ENCODE peak calls at places on chromosomes 16 and 17, in nine cellular contexts. M is posterior cingulate gyrus; S is activated CD4-positive, alpha-beta T cell treated with anti-CD3 and anti-CD28 coated beads, Interleukin-2, amount 50 U/mL, for 4 hours; P is stimulated activated CD8-positive, alpha-beta memory T cell treated with anti-CD3 and anti-CD28 coated beads, Interleukin-15, amount 100 ng/mL, for 1 hour; N is stromal cell of bone marrow; U is NCI-H2171 treated with DMSO at 0.1 percent for 48 hours; R is activated T-helper 9 cell treated with anti-CD3 and anti-CD28 coated beads, Interleukin-2, amount 50 U/mL, for 16 hours; Z is hepatocyte; F is stimulated activated CD4-positive, alpha-beta T cell treated with anti-CD3 and anti-CD28 coated beads, Interleukin-4, amount 100 ng/mL, for 24 hours. D is an unnamed sample.

GRCh38 chr17:73841431-73842060 is 197.3 kb upstream of the SDK2 start:
- DNase-seq in M (peak), S (no peak), P (no peak), N (no peak), U (peak), R (no peak), Z (peak), F (no peak), D (no peak)

GRCh38 chr16:57016301-57016700 is 26.9 kb downstream of the NLRC5 start:
- DNase-seq in M (no peak), S (peak), P (no peak), N (no peak), U (no peak), R (no peak), Z (no peak), F (no peak), D (no peak)

GRCh38 chr17:82826956-82827355 is 12.9 kb downstream of the ZNF750 start:
- DNase-seq in M (no peak), S (no peak), P (no peak), N (no peak), U (no peak), R (no peak), Z (no peak), F (no peak), D (no peak)

GRCh38 chr17:64236827-64237403 is 26.1 kb downstream of the TEX2 start:
- DNase-seq in M (no peak), S (no peak), P (no peak), N (no peak), U (no peak), R (no peak), Z (no peak), F (no peak), D (no peak)

GRCh38 chr17:16933317-16934132 is 38.4 kb downstream of the TNFRSF13B start:
- DNase-seq in M (no peak), S (no peak), P (no peak), N (no peak), U (no peak), R (no peak), Z (no peak), F (no peak), D (no peak)

GRCh38 chr17:45575126-45575885 is 84.8 kb upstream of the PLEKHM1 start:
- DNase-seq in M (no peak), S (no peak), P (no peak), N (no peak), U (no peak), R (no peak), Z (no peak), F (no peak), D (no peak)

GRCh38 chr17:37802712-37803416 is 58.0 kb upstream of the HNF1B start:
- DNase-seq in M (no peak), S (no peak), P (no peak), N (peak), U (no peak), R (no peak), Z (no peak), F (no peak), D (no peak)

GRCh38 chr17:47702391-47702995 is 8.5 kb downstream of the TBKBP1 start:
- DNase-seq in M (no peak), S (no peak), P (no peak), N (no peak), U (no peak), R (no peak), Z (no peak), F (no peak), D (no peak)

GRCh38 chr16:6856578-6856977 is 476.1 kb upstream of the RBFOX1 start:
- DNase-seq in M (no peak), S (no peak), P (no peak), N (no peak), U (no peak), R (no peak), Z (no peak), F (no peak), D (no peak)

GRCh38 chr17:17868637-17869522 is 32.1 kb upstream of the SREBF1 start:
- DNase-seq in M (no peak), S (no peak), P (no peak), N (no peak), U (peak), R (no peak), Z (no peak), F (no peak), D (no peak)

GRCh38 chr16:80024443-80024842 is 423.9 kb upstream of the MAF start:
- DNase-seq in M (no peak), S (no peak), P (no peak), N (no peak), U (no peak), R (no peak), Z (no peak), F (no peak), D (no peak)

GRCh38 chr16:66620419-66620775 is 15.9 kb downstream of the CMTM3 start:
- DNase-seq in M (no peak), S (no peak), P (no peak), N (no peak), U (no peak), R (no peak), Z (no peak), F (no peak), D (no peak)

GRCh38 chr17:17059301-17059890 is 17.1 kb downstream of the MPRIP start:
- DNase-seq in M (peak), S (no peak), P (no peak), N (no peak), U (no peak), R (no peak), Z (no peak), F (no peak), D (no peak)

GRCh38 chr17:49546546-49547535 is 28.8 kb upstream of the NXPH3 start:
- DNase-seq in M (no peak), S (no peak), P (no peak), N (no peak), U (no peak), R (no peak), Z (peak), F (no peak), D (no peak)

GRCh38 chr17:80025140-80025539 is 10.5 kb downstream of the TBC1D16 start:
- DNase-seq in M (no peak), S (no peak), P (no peak), N (no peak), U (peak), R (no peak), Z (peak), F (no peak), D (no peak)

GRCh38 chr17:31629696-31630470 is 229.2 kb downstream of the COPRS start:
- DNase-seq in M (no peak), S (no peak), P (no peak), N (peak), U (peak), R (no peak), Z (no peak), F (no peak), D (peak)

GRCh38 chr16:30996324-30996999 is 11.5 kb downstream of the HSD3B7 start:
- DNase-seq in M (no peak), S (no peak), P (no peak), N (no peak), U (no peak), R (no peak), Z (peak), F (no peak), D (no peak)

GRCh38 chr16:78407191-78407590 is 307.7 kb downstream of the WWOX start:
- DNase-seq in M (no peak), S (no peak), P (no peak), N (peak), U (no peak), R (no peak), Z (no peak), F (no peak), D (no peak)

GRCh38 chr16:52863000-52863399 is 189.7 kb downstream of the CHD9NB start:
- DNase-seq in M (no peak), S (no peak), P (no peak), N (no peak), U (no peak), R (no peak), Z (no peak), F (no peak), D (no peak)

GRCh38 chr17:41456206-41456605 is 11.0 kb downstream of the KRT32 start:
- DNase-seq in M (no peak), S (no peak), P (no peak), N (no peak), U (no peak), R (no peak), Z (no peak), F (no peak), D (no peak)

GRCh38 chr17:57366177-57366557 is 109.8 kb downstream of the MSI2 start:
- DNase-seq in M (no peak), S (no peak), P (no peak), N (no peak), U (no peak), R (no peak), Z (no peak), F (no peak), D (no peak)